ENCODE peak calls at places on chromosome 17, in six cellular contexts. W is Kasumi-1; H is activated T-helper 1 cell treated with anti-CD3 and anti-CD28 coated beads, Interleukin-12 subunit alpha, Interleukin-12 subunit beta, Interleukin-2, Interleukin-4 antibody, amounts not matched to agents 30 ng/mL and 10 ng/mL and 1 ng/mL, durations not matched to agents 14 hours and 24 hours and 36 hours; F is amygdala; I is AG04450; X is T-cell. D is an unnamed sample.

GRCh38 chr17:14101976-14102375 is 32.7 kb downstream of the COX10 start:
- DNase-seq in W (no peak), H (no peak), F (no peak), I (no peak), X (no peak), D (no peak)

GRCh38 chr17:82041139-82041814 is 3.8 kb upstream of the DCXR start:
- DNase-seq in W (no peak), H (no peak), F (no peak), I (no peak), X (no peak), D (no peak)

GRCh38 chr17:6381052-6381451 is 53.9 kb downstream of the AIPL1 start:
- DNase-seq in W (no peak), H (no peak), F (no peak), I (no peak), X (no peak), D (no peak)

GRCh38 chr17:49224198-49224996 is 6.2 kb downstream of the PHOSPHO1 start:
- DNase-seq in W (no peak), H (peak; percentile 48), F (no peak), I (no peak), X (peak; percentile 27), D (no peak)

GRCh38 chr17:45867702-45868101 is 23.0 kb downstream of the SPPL2C start:
- DNase-seq in W (no peak), H (no peak), F (peak; percentile 34), I (no peak), X (no peak), D (no peak)

GRCh38 chr17:78583091-78583490 is 5.9 kb upstream of the DNAH17 start:
- DNase-seq in W (peak; percentile 36), H (no peak), F (no peak), I (no peak), X (no peak), D (no peak)

GRCh38 chr17:76576189-76576588 is 9.5 kb downstream of the ST6GALNAC2 start:
- DNase-seq in W (no peak), H (no peak), F (no peak), I (no peak), X (no peak), D (no peak)

GRCh38 chr17:38572665-38573365 is 32.9 kb downstream of the SRCIN1 start:
- DNase-seq in W (no peak), H (no peak), F (peak; percentile 79), I (no peak), X (no peak), D (peak; percentile 62)

GRCh38 chr17:28716740-28717577 is 709 bp downstream of the RAB34 start:
- DNase-seq in W (no peak), H (no peak), F (no peak), I (no peak), X (no peak), D (no peak)

GRCh38 chr17:41970901-41971331 is 4.3 kb downstream of the CNP start:
- DNase-seq in W (no peak), H (no peak), F (no peak), I (no peak), X (no peak), D (no peak)

GRCh38 chr17:59675231-59675630 is 32.0 kb downstream of the PTRH2 start:
- DNase-seq in W (peak; percentile 16), H (no peak), F (no peak), I (no peak), X (no peak), D (no peak)

GRCh38 chr17:55722742-55723487 is at the start of gene TMEM100:
- DNase-seq in W (no peak), H (no peak), F (no peak), I (peak; percentile 45), X (no peak), D (no peak)

GRCh38 chr17:45971698-45972141 is 27.3 kb upstream of the STH start:
- DNase-seq in W (no peak), H (no peak), F (no peak), I (no peak), X (no peak), D (no peak)

GRCh38 chr17:82332669-82333278 is 792 bp downstream of the SECTM1 start:
- DNase-seq in W (no peak), H (no peak), F (no peak), I (no peak), X (no peak), D (no peak)

GRCh38 chr17:43467981-43468541 is 15.7 kb upstream of the DHX8 start:
- DNase-seq in W (no peak), H (no peak), F (peak; percentile 50), I (no peak), X (no peak), D (peak; percentile 86)

GRCh38 chr17:81931557-81932332 is 4.2 kb upstream of the MAFG start:
- DNase-seq in W (no peak), H (no peak), F (no peak), I (no peak), X (no peak), D (peak; percentile 86)

GRCh38 chr17:70869402-70870085 is 700.2 kb downstream of the KCNJ2 start:
- DNase-seq in W (no peak), H (no peak), F (no peak), I (no peak), X (no peak), D (no peak)

GRCh38 chr17:46264456-46265198 is 30.3 kb upstream of the LRRC37A start:
- DNase-seq in W (no peak), H (no peak), F (no peak), I (peak; percentile 66), X (peak; percentile 46), D (no peak)

GRCh38 chr17:15914400-15915165 is 30.3 kb upstream of the ADORA2B start:
- DNase-seq in W (no peak), H (no peak), F (no peak), I (no peak), X (no peak), D (no peak)

GRCh38 chr17:45019177-45019711 is 32.2 kb downstream of the DCAKD start:
- DNase-seq in W (peak; percentile 14), H (peak; percentile 28), F (no peak), I (no peak), X (no peak), D (peak; percentile 48)

GRCh38 chr17:63932008-63932561 is at the start of gene CD79B:
- DNase-seq in W (peak; percentile 15), H (peak; percentile 22), F (no peak), I (no peak), X (no peak), D (no peak)

GRCh38 chr17:17942846-17943245 is 29.4 kb downstream of the TOM1L2 start:
- DNase-seq in W (no peak), H (no peak), F (no peak), I (no peak), X (no peak), D (no peak)

GRCh38 chr17:77382356-77382911 is 241.7 kb downstream of the SEC14L1 start:
- DNase-seq in W (no peak), H (peak; percentile 55), F (no peak), I (no peak), X (no peak), D (peak; percentile 51)

GRCh38 chr17:54754560-54754959 is 146.1 kb upstream of the TOM1L1 start:
- DNase-seq in W (no peak), H (no peak), F (no peak), I (no peak), X (no peak), D (no peak)

GRCh38 chr17:78803161-78803845 is 21.2 kb upstream of the CYTH1 start:
- DNase-seq in W (peak; percentile 82), H (no peak), F (no peak), I (no peak), X (no peak), D (no peak)

GRCh38 chr17:13862341-13862740 is 207.0 kb upstream of the COX10 start:
- DNase-seq in W (no peak), H (no peak), F (no peak), I (no peak), X (no peak), D (no peak)

GRCh38 chr17:8210761-8211458 is 535 bp upstream of the AURKB start:
- DNase-seq in W (no peak), H (no peak), F (no peak), I (no peak), X (no peak), D (no peak)

D was measured in NCI-H2171.